ENCODE peak calls at places on chromosomes 11 and 22, in five cellular contexts. J, C, I, K and Y are unnamed samples.

GRCh38 chr11:110524227-110524626 is 94.5 kb downstream of the FDX1 start:
- DNase-seq in J (no peak), C (no peak), I (peak; percentile 65), K (no peak), Y (no peak)

GRCh38 chr11:134613646-134614045 is 201.6 kb upstream of the B3GAT1 start:
- DNase-seq in J (no peak), C (no peak), I (no peak), K (no peak), Y (no peak)

GRCh38 chr22:46803031-46803880 is 40.8 kb downstream of the TBC1D22A start:
- DNase-seq in J (peak; percentile 51), C (no peak), I (peak; percentile 38), K (peak; percentile 72), Y (no peak)

GRCh38 chr22:41508770-41509170 is 35.5 kb downstream of the POLR3H start:
- DNase-seq in J (peak; percentile 60), C (no peak), I (no peak), K (no peak), Y (no peak)

GRCh38 chr11:68962527-68963250 is 18.1 kb downstream of the MRGPRD start:
- DNase-seq in J (no peak), C (peak; percentile 69), I (no peak), K (no peak), Y (no peak)

GRCh38 chr11:130464289-130464812 is 15.9 kb downstream of the ADAMTS15 start:
- DNase-seq in J (no peak), C (no peak), I (no peak), K (no peak), Y (no peak)

GRCh38 chr11:112776834-112777793 is 184.1 kb upstream of the NCAM1 start:
- DNase-seq in J (no peak), C (no peak), I (peak; percentile 18), K (no peak), Y (no peak)

GRCh38 chr11:25910090-25910489 is 421.8 kb upstream of the ANO3 start:
- DNase-seq in J (no peak), C (no peak), I (no peak), K (no peak), Y (peak; percentile 55)

GRCh38 chr22:17692841-17693240 is 54.3 kb downstream of the BCL2L13 start:
- DNase-seq in J (no peak), C (no peak), I (no peak), K (no peak), Y (no peak)

GRCh38 chr11:68140496-68141246 is 19.5 kb upstream of the CHKA start:
- DNase-seq in J (no peak), C (no peak), I (no peak), K (no peak), Y (no peak)

GRCh38 chr22:19555651-19556050 is 31.4 kb upstream of the CLDN5 start:
- DNase-seq in J (no peak), C (no peak), I (no peak), K (no peak), Y (no peak)

GRCh38 chr11:12179019-12179418 is 68.6 kb downstream of the MICAL2 start:
- DNase-seq in J (no peak), C (no peak), I (no peak), K (no peak), Y (no peak)

GRCh38 chr22:46368871-46369715 is 33.6 kb downstream of the TRMU start:
- DNase-seq in J (no peak), C (no peak), I (no peak), K (no peak), Y (no peak)

GRCh38 chr11:130390071-130390758 is 38.2 kb downstream of the ADAMTS8 start:
- DNase-seq in J (no peak), C (no peak), I (peak; percentile 78), K (no peak), Y (no peak)

GRCh38 chr11:70736461-70736860 is 338.1 kb downstream of the CTTN start:
- DNase-seq in J (no peak), C (no peak), I (no peak), K (no peak), Y (no peak)

GRCh38 chr11:3224730-3225098 is 6.1 kb upstream of the MRGPRG start:
- DNase-seq in J (no peak), C (no peak), I (no peak), K (no peak), Y (no peak)

GRCh38 chr22:44686873-44687600 is 15.0 kb upstream of the PRR5 start:
- DNase-seq in J (no peak), C (no peak), I (peak; percentile 62), K (no peak), Y (no peak)

GRCh38 chr22:23364389-23364788 is 184.1 kb downstream of the BCR start:
- DNase-seq in J (no peak), C (no peak), I (no peak), K (no peak), Y (no peak)

GRCh38 chr22:49966041-49966715 is 5.6 kb downstream of the PIM3 start:
- DNase-seq in J (no peak), C (peak; percentile 72), I (no peak), K (peak; percentile 30), Y (no peak)

GRCh38 chr22:46079093-46079860 is 71.0 kb upstream of the PPARA start:
- DNase-seq in J (peak; percentile 27), C (peak; percentile 76), I (no peak), K (no peak), Y (no peak)

GRCh38 chr11:113470233-113470632 is 5.0 kb downstream of the DRD2 start:
- DNase-seq in J (no peak), C (peak; percentile 17), I (no peak), K (no peak), Y (no peak)

GRCh38 chr11:57653162-57653561 is 3.5 kb upstream of the YPEL4 start:
- DNase-seq in J (no peak), C (no peak), I (no peak), K (no peak), Y (no peak)

GRCh38 chr11:870127-870413 is 27.4 kb downstream of the TSPAN4 start:
- DNase-seq in J (no peak), C (no peak), I (no peak), K (no peak), Y (no peak)

GRCh38 chr11:75582935-75583709 is 21.1 kb downstream of the SERPINH1 start:
- DNase-seq in J (peak; percentile 70), C (peak; percentile 87), I (peak; percentile 61), K (peak; percentile 66), Y (no peak)
- TF ChIP-seq CTCF in J (peak; percentile 65), C (peak; percentile 29), I (peak; percentile 29), K (peak; percentile 32), Y (peak; percentile 34)

GRCh38 chr11:117230981-117231636 is 764 bp downstream of the PCSK7 start:
- DNase-seq in J (no peak), C (peak; percentile 41), I (no peak), K (no peak), Y (no peak)

GRCh38 chr11:117229411-117229810 is 2.5 kb downstream of the PCSK7 start:
- DNase-seq in J (no peak), C (peak; percentile 69), I (no peak), K (no peak), Y (no peak)

GRCh38 chr11:117230286-117230961 is 1.4 kb downstream of the PCSK7 start:
- DNase-seq in J (no peak), C (peak; percentile 45), I (no peak), K (peak; percentile 48), Y (no peak)

GRCh38 chr11:117231637-117232021 is 244 bp downstream of the PCSK7 start:
- DNase-seq in J (no peak), C (no peak), I (no peak), K (no peak), Y (no peak)

GRCh38 chr11:117229931-117230285 is 2.0 kb downstream of the PCSK7 start:
- DNase-seq in J (no peak), C (peak; percentile 50), I (no peak), K (no peak), Y (no peak)
- H3K4me3 ChIP-seq in J (no peak overlapping the region), C (no peak overlapping the region), I (no peak overlapping the region), K (peak overlapping the region; percentile 92), Y (no peak overlapping the region)

GRCh38 chr11:35798423-35798822 is 135.8 kb downstream of the TRIM44 start:
- DNase-seq in J (no peak), C (no peak), I (peak; percentile 18), K (no peak), Y (no peak)

GRCh38 chr11:35800970-35801953 is 138.7 kb downstream of the TRIM44 start:
- DNase-seq in J (no peak), C (no peak), I (no peak), K (no peak), Y (no peak)

GRCh38 chr11:35802221-35802620 is 139.6 kb downstream of the TRIM44 start:
- DNase-seq in J (no peak), C (no peak), I (no peak), K (no peak), Y (no peak)

GRCh38 chr11:35798983-35799382 is 136.4 kb downstream of the TRIM44 start:
- DNase-seq in J (no peak), C (no peak), I (no peak), K (no peak), Y (no peak)

GRCh38 chr11:35799655-35800054 is 137.1 kb downstream of the TRIM44 start:
- DNase-seq in J (no peak), C (no peak), I (no peak), K (no peak), Y (no peak)
- TF ChIP-seq CTCF in J (no peak), C (no peak), I (peak; percentile 21), K (no peak), Y (peak; percentile 27)

GRCh38 chr22:29469755-29470154 is 10.3 kb upstream of the NEFH start:
- DNase-seq in J (no peak), C (no peak), I (no peak), K (no peak), Y (no peak)

GRCh38 chr22:29473001-29473400 is 7.0 kb upstream of the NEFH start:
- DNase-seq in J (no peak), C (no peak), I (no peak), K (no peak), Y (no peak)

GRCh38 chr22:29475550-29475949 is 4.5 kb upstream of the NEFH start:
- DNase-seq in J (no peak), C (no peak), I (no peak), K (peak; percentile 30), Y (no peak)

GRCh38 chr22:29464581-29464980 is 15.4 kb upstream of the NEFH start:
- DNase-seq in J (no peak), C (no peak), I (no peak), K (no peak), Y (no peak)

DNA sequence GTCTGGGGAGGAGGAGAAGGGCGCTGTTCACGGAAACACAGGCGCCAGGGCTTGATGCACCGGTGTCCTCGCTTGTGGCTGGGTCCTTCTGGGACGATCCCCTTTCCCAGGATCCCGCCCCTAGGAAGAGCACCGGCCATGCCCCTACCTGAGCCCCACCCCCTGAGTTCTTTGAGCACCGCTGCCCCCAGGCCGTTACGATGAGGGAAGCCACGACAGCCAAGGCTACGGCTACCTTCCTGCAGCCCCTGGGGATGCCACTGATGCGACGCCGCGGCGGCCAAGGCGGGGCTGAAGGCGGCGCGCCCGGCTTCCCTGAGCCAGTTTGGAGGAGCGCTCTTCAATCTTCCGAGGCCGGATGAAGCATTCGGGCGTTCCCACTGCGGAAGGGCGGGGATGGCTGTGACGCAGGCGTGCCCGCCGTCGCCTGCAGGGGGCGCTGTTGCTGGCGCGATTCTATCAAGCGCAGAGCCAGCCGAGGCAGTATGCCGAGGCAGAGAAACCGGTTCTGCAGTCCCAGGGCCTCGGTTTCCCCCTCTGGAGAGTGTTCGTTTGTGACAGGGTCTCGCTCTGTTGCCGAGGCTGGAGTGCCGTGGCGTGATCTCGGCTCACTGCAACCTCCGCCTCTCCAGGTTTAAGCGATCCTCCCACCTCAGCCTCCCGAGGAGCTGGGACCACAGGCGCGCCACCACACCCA is 9.7 kb upstream of the NEFH start:
- DNase-seq in J (peak; percentile 33), C (no peak), I (peak; percentile 44), K (peak; percentile 58), Y (no peak)
- H3K4me3 ChIP-seq in J (peak overlapping the region; percentile 52), C (peak overlapping the region; percentile 62), I (no peak overlapping the region), K (peak overlapping the region; percentile 49), Y (peak overlapping the region; percentile 41)